ENCODE peak calls at places on chromosome 21, in five cellular contexts. D, M, H, R and O are unnamed samples.

GRCh38 chr21:45594721-45595489 is 48.6 kb upstream of the PCBP3 start:
- DNase-seq in R (no peak), H (no peak), M (peak), D (no peak), O (no peak)

GRCh38 chr21:44415073-44416025 is 40.0 kb upstream of the LRRC3 start:
- DNase-seq in M (peak), D (no peak), R (no peak), H (no peak), O (no peak)

GRCh38 chr21:14056771-14057191 is 154.0 kb downstream of the LIPI start:
- DNase-seq in H (no peak), D (no peak), M (peak), R (no peak), O (no peak)

GRCh38 chr21:45122432-45123132 is 48.2 kb downstream of the ADARB1 start:
- DNase-seq in D (no peak), H (no peak), M (no peak), R (no peak), O (no peak)

GRCh38 chr21:46500224-46500861 is 41.7 kb downstream of the DIP2A start:
- DNase-seq in D (peak), R (no peak), M (no peak), H (peak), O (peak)

GRCh38 chr21:33640697-33641338 is 723 bp downstream of the CRYZL1 start:
- DNase-seq in M (no peak), D (peak), H (peak), R (no peak), O (peak)

GRCh38 chr21:46253610-46254124 is 25.1 kb upstream of the LSS start:
- DNase-seq in H (no peak), M (peak), R (peak), D (peak), O (no peak)

GRCh38 chr21:32916522-32917099 is 109.1 kb upstream of the OLIG2 start:
- DNase-seq in D (no peak), H (peak), R (no peak), M (no peak), O (no peak)

GRCh38 chr21:22795644-22796043 is 1797.4 kb downstream of the NCAM2 start:
- DNase-seq in H (no peak), M (no peak), D (no peak), R (no peak), O (no peak)

GRCh38 chr21:20822559-20823133 is 175.6 kb upstream of the NCAM2 start:
- DNase-seq in M (no peak), R (no peak), D (peak), H (no peak), O (no peak)

GRCh38 chr21:44780767-44781459 is 20.7 kb downstream of the UBE2G2 start:
- DNase-seq in D (no peak), M (peak), R (no peak), H (no peak), O (no peak)

GRCh38 chr21:31132574-31133242 is 94.4 kb upstream of the KRTAP19-8 start:
- DNase-seq in M (no peak), H (no peak), D (peak), R (no peak), O (peak)

GRCh38 chr21:44436111-44436611 is 19.1 kb upstream of the LRRC3 start:
- DNase-seq in H (no peak), R (no peak), D (no peak), M (peak), O (no peak)

GRCh38 chr21:23021481-23021880 is 2023.3 kb downstream of the NCAM2 start:
- DNase-seq in M (no peak), H (no peak), D (no peak), R (no peak), O (no peak)

GRCh38 chr21:30268608-30269197 is 14.0 kb downstream of the KRTAP24-1 start:
- DNase-seq in M (no peak), R (no peak), H (peak), D (peak), O (no peak)

GRCh38 chr21:46651121-46651520 is 15.6 kb downstream of the PRMT2 start:
- DNase-seq in H (no peak), R (no peak), D (no peak), M (no peak), O (no peak)

GRCh38 chr21:40155563-40155962 is 288.3 kb downstream of the PCP4 start:
- DNase-seq in R (no peak), D (no peak), M (no peak), H (no peak), O (no peak)

GRCh38 chr21:32894321-32894720 is 122.8 kb upstream of the PAXBP1 start:
- DNase-seq in H (no peak), R (no peak), M (no peak), D (no peak), O (no peak)

GRCh38 chr21:44986471-44987291 is 46.9 kb downstream of the SLX9 start:
- DNase-seq in D (no peak), H (no peak), M (peak), R (no peak), O (no peak)

GRCh38 chr21:26849428-26850115 is 4.4 kb upstream of the ADAMTS1 start:
- DNase-seq in H (peak), R (no peak), M (no peak), D (peak), O (peak)

GRCh38 chr21:44625756-44626155 is 1.1 kb upstream of the KRTAP10-9 start:
- DNase-seq in R (no peak), D (no peak), M (no peak), H (no peak), O (no peak)

GRCh38 chr21:45418301-45419071 is 13.5 kb downstream of the COL18A1 start:
- DNase-seq in R (no peak), D (no peak), M (no peak), H (no peak), O (no peak)

GRCh38 chr21:26140185-26140584 is 30.4 kb downstream of the APP start:
- DNase-seq in R (no peak), D (peak), M (no peak), H (peak), O (peak)

GRCh38 chr21:31612889-31613785 is 46.4 kb upstream of the SOD1 start:
- DNase-seq in M (peak), R (no peak), H (peak), D (peak), O (peak)

GRCh38 chr21:23247334-23247733 is 2249.1 kb downstream of the NCAM2 start:
- DNase-seq in M (no peak), D (peak), R (no peak), H (no peak), O (no peak)

GRCh38 chr21:45935628-45936027 is 45.9 kb upstream of the COL6A1 start:
- DNase-seq in H (no peak), M (no peak), R (no peak), D (peak), O (peak)

GRCh38 chr21:31136891-31137290 is 98.6 kb upstream of the KRTAP19-8 start:
- DNase-seq in D (peak), M (no peak), H (no peak), R (no peak), O (peak)

GRCh38 chr21:39754811-39755210 is 9.8 kb downstream of the IGSF5 start:
- DNase-seq in D (no peak), R (no peak), M (no peak), H (no peak), O (no peak)

GRCh38 chr21:32018381-32018780 is 145.6 kb downstream of the HUNK start:
- DNase-seq in H (no peak), D (no peak), R (no peak), M (no peak), O (no peak)

GRCh38 chr21:41399401-41399800 is 26.6 kb upstream of the MX1 start:
- DNase-seq in H (no peak), M (no peak), D (no peak), R (no peak), O (no peak)

GRCh38 chr21:36065497-36066036 is 4.3 kb upstream of the CBR1 start:
- DNase-seq in D (peak), R (no peak), H (peak), M (no peak), O (peak)

GRCh38 chr21:46150073-46150472 is 5.3 kb downstream of the FTCD start:
- DNase-seq in H (no peak), M (peak), R (peak), D (no peak), O (no peak)

GRCh38 chr21:33236799-33237198 is 7.1 kb downstream of the IFNAR2 start:
- DNase-seq in H (no peak), M (no peak), R (no peak), D (peak), O (no peak)

GRCh38 chr21:19553930-19554615 is 1150.5 kb upstream of the TMPRSS15 start:
- DNase-seq in D (no peak), R (no peak), H (no peak), M (no peak), O (no peak)

GRCh38 chr21:14752006-14752909 is 206.1 kb upstream of the SAMSN1 start:
- DNase-seq in D (no peak), R (no peak), H (no peak), M (no peak), O (no peak)

GRCh38 chr21:26918318-26919065 is 48.4 kb downstream of the ADAMTS5 start:
- DNase-seq in D (peak), M (no peak), H (peak), R (no peak), O (peak)

GRCh38 chr21:15224346-15225086 is 159.7 kb upstream of the NRIP1 start:
- DNase-seq in D (peak), M (no peak), R (no peak), H (peak), O (peak)

GRCh38 chr21:46322351-46323226 is 1.1 kb downstream of the C21orf58 start:
- DNase-seq in D (peak), H (peak), R (no peak), M (no peak), O (peak)

GRCh38 chr21:16534408-16535099 is 804.8 kb downstream of the USP25 start:
- DNase-seq in D (peak), M (no peak), H (no peak), R (no peak), O (peak)

GRCh38 chr21:16535100-16535418 is 805.3 kb downstream of the USP25 start:
- DNase-seq in M (peak), H (peak), R (no peak), D (peak), O (peak)

GRCh38 chr21:16539041-16539440 is 809.3 kb downstream of the USP25 start:
- DNase-seq in R (no peak), D (no peak), H (no peak), M (no peak), O (no peak)

GRCh38 chr21:16533692-16534407 is 804.1 kb downstream of the USP25 start:
- DNase-seq in D (no peak), R (no peak), M (no peak), H (no peak), O (no peak)

GRCh38 chr21:16536661-16537359 is 807.0 kb downstream of the USP25 start:
- DNase-seq in D (peak), R (no peak), H (peak), M (no peak), O (peak)
- H3K4me3 ChIP-seq in D (no peak), R (no peak), H (peak), M (peak), O (peak)

DNA sequence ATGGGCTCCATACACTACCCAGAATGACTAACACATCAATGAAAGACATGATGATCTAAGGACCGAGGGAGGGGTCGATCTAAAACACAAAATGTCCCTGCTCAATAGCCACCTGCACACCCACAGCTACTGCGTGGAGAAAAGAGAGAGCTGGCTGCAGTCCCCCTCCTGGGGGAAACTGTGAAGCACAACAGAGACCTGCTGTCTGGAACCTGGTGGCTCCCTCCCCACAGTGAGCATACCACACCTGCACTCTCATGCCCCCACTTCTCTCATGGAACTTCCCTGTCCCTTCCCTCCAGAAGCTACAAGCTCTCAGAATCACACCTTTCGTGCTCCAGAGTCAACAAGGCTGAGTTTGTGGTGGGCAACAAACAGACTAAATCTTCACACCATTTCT is 130.1 kb upstream of the ERG start:
- DNase-seq in D (no peak), M (no peak), H (no peak), R (no peak), O (no peak)
- TF ChIP-seq CTCF in D (no peak), M (no peak), H (peak), R (no peak), O (no peak)

DNA sequence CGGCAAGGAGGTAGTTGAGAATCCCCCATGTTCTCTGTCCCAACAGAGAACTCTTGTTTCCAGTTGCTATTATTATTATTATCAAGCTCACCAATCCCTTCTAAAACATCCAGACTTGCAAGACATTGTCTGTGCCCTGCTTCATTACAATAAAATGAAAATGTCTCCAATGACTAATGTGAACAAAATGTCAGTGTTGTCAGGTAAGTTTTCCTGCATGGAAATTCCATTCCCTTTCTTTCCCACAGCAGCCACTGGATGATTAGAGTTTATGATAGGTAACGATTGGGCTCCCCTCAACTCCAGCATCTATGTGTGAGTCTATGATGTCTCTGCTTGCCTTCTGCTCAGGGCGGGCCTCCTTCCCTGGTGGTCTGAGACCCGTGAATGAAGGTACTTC is 8.9 kb upstream of the DYRK1A start:
- DNase-seq in D (no peak), H (peak), M (no peak), R (no peak), O (no peak)
- H3K4me3 ChIP-seq in D (no peak), H (peak), M (no peak), R (no peak), O (no peak)

GRCh38 chr21:37119421-37120218 is 46.6 kb downstream of the TTC3 start:
- DNase-seq in D (peak), M (no peak), H (no peak), R (no peak), O (no peak)
- TF ChIP-seq CTCF in D (peak), M (no peak), H (no peak), R (no peak), O (no peak)

GRCh38 chr21:42478504-42478903 is 17.5 kb downstream of the RSPH1 start:
- DNase-seq in R (no peak), D (no peak), H (no peak), M (no peak), O (no peak)
- H3K4me3 ChIP-seq in R (no peak), D (no peak), H (no peak), M (no peak), O (no peak)

DNA sequence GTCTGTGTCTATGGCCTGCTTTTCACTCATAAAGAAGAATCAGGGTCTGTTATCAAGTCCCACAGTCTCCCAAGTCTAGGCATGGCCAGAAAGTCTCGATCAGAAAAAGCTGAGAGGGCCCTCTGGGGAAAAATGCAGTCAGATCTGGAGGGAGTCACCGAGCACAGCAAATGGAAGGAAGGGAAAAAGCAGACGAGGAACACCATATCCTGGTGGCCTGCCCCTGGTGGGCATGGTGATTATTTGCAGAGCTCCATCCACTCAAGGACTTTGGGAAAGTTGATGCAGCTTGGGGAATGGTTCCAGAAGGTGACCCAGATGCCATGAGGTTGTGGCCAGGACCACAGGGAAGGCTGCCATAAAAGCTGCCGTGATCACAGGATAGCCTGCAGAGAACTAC is 189.1 kb downstream of the CLIC6 start:
- DNase-seq in D (no peak), R (no peak), H (no peak), M (no peak), O (no peak)
- TF ChIP-seq CTCF in D (peak), R (peak), H (peak), M (no peak), O (peak)

GRCh38 chr21:42937960-42938580 is 12.6 kb upstream of the ERVH48-1 start:
- DNase-seq in M (peak), D (peak), R (no peak), H (no peak), O (no peak)

GRCh38 chr21:42941696-42942085 is 16.3 kb upstream of the ERVH48-1 start:
- DNase-seq in H (peak), D (no peak), R (no peak), M (peak), O (no peak)

GRCh38 chr21:42942244-42942643 is 16.8 kb upstream of the ERVH48-1 start:
- DNase-seq in H (peak), D (no peak), M (no peak), R (no peak), O (no peak)

GRCh38 chr21:42939581-42940413 is 14.4 kb upstream of the ERVH48-1 start:
- DNase-seq in H (peak), R (no peak), D (peak), M (peak), O (peak)
- H3K4me3 ChIP-seq in H (peak), R (no peak), D (no peak), M (no peak), O (peak)